ENCODE peak calls at places on chromosomes 13 and 19, in seven cellular contexts. One of them, this sample, is unnamed.

GRCh38 chr19:1045247-1045603 is 5.3 kb downstream of the ABCA7 start:
- DNase-seq in AG04450: no peak
- DNase-seq in CD4-positive, alpha-beta T cell: peak; percentile 79
- DNase-seq in GM10248: no peak
- DNase-seq in spleen: no peak
- DNase-seq in right atrium auricular region: no peak
- DNase-seq in HCT116: peak; percentile 95
- DNase-seq in this sample: no peak

GRCh38 chr19:10712754-10713153 is 5.1 kb upstream of the DNM2 start:
- DNase-seq in AG04450: no peak
- DNase-seq in CD4-positive, alpha-beta T cell: no peak
- DNase-seq in GM10248: no peak
- DNase-seq in spleen: no peak
- DNase-seq in right atrium auricular region: no peak
- DNase-seq in HCT116: no peak
- DNase-seq in this sample: no peak

GRCh38 chr19:19064811-19065745 is 1.3 kb downstream of the SLC25A42 start:
- DNase-seq in AG04450: no peak
- DNase-seq in CD4-positive, alpha-beta T cell: no peak
- DNase-seq in GM10248: peak; percentile 49
- DNase-seq in spleen: peak; percentile 87
- DNase-seq in right atrium auricular region: no peak
- DNase-seq in HCT116: no peak
- DNase-seq in this sample: no peak

GRCh38 chr13:112457485-112457884 is 81.3 kb downstream of the SPACA7 start:
- DNase-seq in AG04450: no peak
- DNase-seq in CD4-positive, alpha-beta T cell: no peak
- DNase-seq in GM10248: no peak
- DNase-seq in spleen: no peak
- DNase-seq in right atrium auricular region: peak; percentile 36
- DNase-seq in HCT116: no peak
- DNase-seq in this sample: no peak

GRCh38 chr13:110575322-110576069 is 14.0 kb upstream of the RAB20 start:
- DNase-seq in AG04450: no peak
- DNase-seq in CD4-positive, alpha-beta T cell: no peak
- DNase-seq in GM10248: peak; percentile 81
- DNase-seq in spleen: peak; percentile 83
- DNase-seq in right atrium auricular region: no peak
- DNase-seq in HCT116: no peak
- DNase-seq in this sample: no peak

GRCh38 chr19:49559928-49560327 is 20.4 kb downstream of the NOSIP start:
- DNase-seq in AG04450: no peak
- DNase-seq in CD4-positive, alpha-beta T cell: no peak
- DNase-seq in GM10248: no peak
- DNase-seq in spleen: no peak
- DNase-seq in right atrium auricular region: no peak
- DNase-seq in HCT116: no peak
- DNase-seq in this sample: no peak

GRCh38 chr13:46655727-46656180 is 102.8 kb downstream of the LRCH1 start:
- DNase-seq in AG04450: no peak
- DNase-seq in CD4-positive, alpha-beta T cell: no peak
- DNase-seq in GM10248: no peak
- DNase-seq in spleen: no peak
- DNase-seq in right atrium auricular region: no peak
- DNase-seq in HCT116: no peak
- DNase-seq in this sample: no peak

GRCh38 chr13:31663880-31664585 is 75.3 kb upstream of the RXFP2 start:
- DNase-seq in AG04450: no peak
- DNase-seq in CD4-positive, alpha-beta T cell: no peak
- DNase-seq in GM10248: no peak
- DNase-seq in spleen: no peak
- DNase-seq in right atrium auricular region: no peak
- DNase-seq in HCT116: no peak
- DNase-seq in this sample: no peak

GRCh38 chr19:45767410-45767880 is 1.6 kb downstream of the SIX5 start:
- DNase-seq in AG04450: peak; percentile 69
- DNase-seq in CD4-positive, alpha-beta T cell: no peak
- DNase-seq in GM10248: no peak
- DNase-seq in spleen: no peak
- DNase-seq in right atrium auricular region: peak; percentile 77
- DNase-seq in HCT116: no peak
- DNase-seq in this sample: no peak

GRCh38 chr19:55339225-55340143 is at the start of gene KMT5C:
- DNase-seq in AG04450: peak; percentile 100
- DNase-seq in CD4-positive, alpha-beta T cell: peak; percentile 100
- DNase-seq in GM10248: peak; percentile 98
- DNase-seq in spleen: peak; percentile 100
- DNase-seq in right atrium auricular region: peak; percentile 100
- DNase-seq in HCT116: peak; percentile 100
- DNase-seq in this sample: peak; percentile 100
- TF ChIP-seq CTCF in AG04450: peak; percentile 43
- TF ChIP-seq CTCF in CD4-positive, alpha-beta T cell: peak; percentile 30
- TF ChIP-seq CTCF in GM10248: no peak
- TF ChIP-seq CTCF in spleen: peak; percentile 73
- TF ChIP-seq CTCF in right atrium auricular region: peak; percentile 21
- TF ChIP-seq CTCF in HCT116: no peak
- TF ChIP-seq CTCF in this sample: peak; percentile 57

GRCh38 chr13:24624801-24625231 is 55.4 kb upstream of the ATP12A start:
- DNase-seq in AG04450: no peak
- DNase-seq in CD4-positive, alpha-beta T cell: no peak
- DNase-seq in GM10248: no peak
- DNase-seq in spleen: no peak
- DNase-seq in right atrium auricular region: no peak
- DNase-seq in HCT116: no peak
- DNase-seq in this sample: no peak

GRCh38 chr13:24625870-24626419 is 54.3 kb upstream of the ATP12A start:
- DNase-seq in AG04450: no peak
- DNase-seq in CD4-positive, alpha-beta T cell: no peak
- DNase-seq in GM10248: peak; percentile 58
- DNase-seq in spleen: no peak
- DNase-seq in right atrium auricular region: no peak
- DNase-seq in HCT116: no peak
- DNase-seq in this sample: no peak

GRCh38 chr13:24624363-24624762 is 55.8 kb upstream of the ATP12A start:
- DNase-seq in AG04450: no peak
- DNase-seq in CD4-positive, alpha-beta T cell: no peak
- DNase-seq in GM10248: no peak
- DNase-seq in spleen: no peak
- DNase-seq in right atrium auricular region: no peak
- DNase-seq in HCT116: no peak
- DNase-seq in this sample: no peak

GRCh38 chr13:24626449-24626848 is 53.8 kb upstream of the ATP12A start:
- DNase-seq in AG04450: no peak
- DNase-seq in CD4-positive, alpha-beta T cell: no peak
- DNase-seq in GM10248: no peak
- DNase-seq in spleen: no peak
- DNase-seq in right atrium auricular region: no peak
- DNase-seq in HCT116: no peak
- DNase-seq in this sample: no peak

GRCh38 chr13:24625324-24625723 is 54.9 kb upstream of the ATP12A start:
- DNase-seq in AG04450: no peak
- DNase-seq in CD4-positive, alpha-beta T cell: no peak
- DNase-seq in GM10248: peak; percentile 58
- DNase-seq in spleen: no peak
- DNase-seq in right atrium auricular region: no peak
- DNase-seq in HCT116: no peak
- DNase-seq in this sample: no peak
- TF ChIP-seq CTCF in AG04450: no peak
- TF ChIP-seq CTCF in CD4-positive, alpha-beta T cell: no peak
- TF ChIP-seq CTCF in GM10248: peak; percentile 9
- TF ChIP-seq CTCF in spleen: no peak
- TF ChIP-seq CTCF in right atrium auricular region: no peak
- TF ChIP-seq CTCF in HCT116: no peak
- TF ChIP-seq CTCF in this sample: no peak

DNA sequence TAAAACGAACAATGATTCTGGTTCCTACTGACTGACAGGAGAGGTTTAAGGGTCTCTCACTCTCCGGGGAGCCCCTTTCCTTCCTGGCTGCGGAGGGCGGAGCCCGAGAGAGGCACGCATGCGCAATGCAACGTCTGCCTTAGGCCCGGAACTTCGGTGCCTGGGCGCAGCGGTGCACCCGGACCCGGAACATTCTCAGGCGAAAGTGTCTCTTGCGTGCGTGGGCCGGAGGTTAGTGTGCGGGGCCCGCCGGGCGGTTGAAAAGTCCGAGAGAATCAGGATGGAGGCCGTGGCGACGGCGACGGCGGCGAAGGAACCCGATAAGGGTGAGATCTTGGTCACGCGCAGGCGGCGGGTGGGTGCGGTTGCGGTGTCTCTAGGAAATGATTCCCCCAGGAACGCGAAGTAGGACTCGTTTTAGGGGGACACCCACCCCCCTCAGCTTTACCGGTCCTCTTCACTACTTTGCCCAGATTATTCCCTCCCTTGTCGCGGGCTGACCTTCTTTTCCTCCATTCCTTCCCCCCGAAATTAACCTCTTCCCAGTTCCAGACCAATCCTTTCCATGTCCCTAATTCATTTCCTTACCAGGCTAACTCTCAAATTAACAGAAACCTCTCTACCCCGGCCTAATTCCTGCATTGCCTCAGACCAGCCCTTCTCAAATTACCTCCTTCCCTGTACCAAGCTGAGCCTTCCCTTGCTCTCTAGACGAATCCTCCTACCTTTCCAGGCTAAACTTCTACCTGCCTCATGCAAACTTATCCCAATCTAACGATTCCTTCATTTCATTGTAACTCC is at the start of gene CCDC97:
- DNase-seq in AG04450: peak; percentile 68
- DNase-seq in CD4-positive, alpha-beta T cell: peak; percentile 83
- DNase-seq in GM10248: peak; percentile 93
- DNase-seq in spleen: peak; percentile 96
- DNase-seq in right atrium auricular region: peak; percentile 84
- DNase-seq in HCT116: peak; percentile 75
- DNase-seq in this sample: peak; percentile 94
- TF ChIP-seq CTCF in AG04450: no peak
- TF ChIP-seq CTCF in CD4-positive, alpha-beta T cell: no peak
- TF ChIP-seq CTCF in GM10248: no peak
- TF ChIP-seq CTCF in spleen: no peak
- TF ChIP-seq CTCF in right atrium auricular region: peak; percentile 11
- TF ChIP-seq CTCF in HCT116: no peak
- TF ChIP-seq CTCF in this sample: peak; percentile 16

GRCh38 chr19:33358408-33358807 is 15.1 kb upstream of the CEBPG start:
- DNase-seq in AG04450: no peak
- DNase-seq in CD4-positive, alpha-beta T cell: no peak
- DNase-seq in GM10248: no peak
- DNase-seq in spleen: no peak
- DNase-seq in right atrium auricular region: no peak
- DNase-seq in HCT116: no peak
- DNase-seq in this sample: no peak
- TF ChIP-seq CTCF in AG04450: no peak
- TF ChIP-seq CTCF in CD4-positive, alpha-beta T cell: no peak
- TF ChIP-seq CTCF in GM10248: no peak
- TF ChIP-seq CTCF in spleen: no peak
- TF ChIP-seq CTCF in right atrium auricular region: no peak
- TF ChIP-seq CTCF in HCT116: no peak
- TF ChIP-seq CTCF in this sample: no peak